ENCODE peak calls at places on chromosome 18, in ten cellular contexts. H is HL-60, K is sigmoid colon, R is HCT116, C is H1, W is Panc1, G is SK-N-SH, J is breast epithelium, D is transverse colon, F is spleen. Z is an unnamed sample.

GRCh38 chr18:40414155-40414754 is 1540.8 kb upstream of the PIK3C3 start:
- DNase-seq in C (no peak), R (no peak), H (no peak), W (no peak), G (no peak), F (no peak), J (no peak), D (no peak), K (no peak), Z (no peak)

GRCh38 chr18:33210575-33211189 is 229.8 kb downstream of the CCDC178 start:
- DNase-seq in K (no peak), G (peak), W (no peak), F (no peak), H (no peak), C (no peak), D (no peak), R (no peak), J (no peak), Z (no peak)

GRCh38 chr18:6145645-6146308 is 250.5 kb upstream of the TMEM200C start:
- DNase-seq in H (no peak), J (no peak), K (no peak), D (no peak), W (no peak), G (no peak), F (no peak), C (no peak), R (no peak), Z (no peak)

GRCh38 chr18:46439037-46439436 is 218.0 kb downstream of the LOXHD1 start:
- DNase-seq in D (no peak), H (no peak), J (no peak), R (no peak), K (no peak), W (no peak), G (no peak), F (no peak), C (no peak), Z (peak)

GRCh38 chr18:10297079-10297478 is 157.4 kb upstream of the APCDD1 start:
- DNase-seq in H (no peak), F (no peak), W (no peak), K (no peak), D (no peak), G (no peak), R (no peak), J (no peak), C (no peak), Z (no peak)

GRCh38 chr18:24212939-24213338 is 74.1 kb downstream of the CABYR start:
- DNase-seq in H (no peak), W (peak), C (no peak), J (no peak), K (no peak), D (no peak), G (no peak), F (no peak), R (peak), Z (no peak)

GRCh38 chr18:51091270-51091669 is 61.3 kb downstream of the SMAD4 start:
- DNase-seq in F (no peak), D (no peak), H (no peak), W (no peak), R (no peak), G (no peak), J (no peak), C (no peak), K (no peak), Z (no peak)

GRCh38 chr18:57516068-57516467 is 70.4 kb downstream of the FECH start:
- DNase-seq in J (no peak), F (no peak), K (no peak), W (no peak), R (no peak), G (no peak), H (no peak), C (no peak), D (no peak), Z (no peak)

GRCh38 chr18:27685807-27686412 is 491.0 kb downstream of the CDH2 start:
- DNase-seq in F (no peak), W (no peak), C (no peak), H (peak), D (no peak), R (peak), J (no peak), K (no peak), G (peak), Z (no peak)

GRCh38 chr18:62586148-62586774 is 63.4 kb downstream of the ZCCHC2 start:
- DNase-seq in G (peak), H (peak), C (peak), F (peak), R (peak), K (peak), J (peak), W (peak), D (peak), Z (no peak)

GRCh38 chr18:78430171-78430857 is 549.3 kb upstream of the SALL3 start:
- DNase-seq in D (no peak), W (no peak), K (no peak), R (no peak), H (no peak), F (peak), G (no peak), C (no peak), J (no peak), Z (no peak)
- TF ChIP-seq POLR2AphosphoS5 in D (no peak), W (no peak), K (no peak), R (no peak), H (no peak), F (no peak), G (no peak), C (no peak), J (no peak), Z (no peak)

GRCh38 chr18:77127769-77128671 is 4.6 kb downstream of the MBP start:
- DNase-seq in C (no peak), J (no peak), F (no peak), R (no peak), H (peak), K (peak), W (peak), G (no peak), D (peak), Z (no peak)
- TF ChIP-seq POLR2AphosphoS5 in C (no peak), J (peak), F (peak), R (no peak), H (peak), K (peak), W (peak), G (no peak), D (peak), Z (no peak)

GRCh38 chr18:45166341-45167108 is 448.8 kb upstream of the SLC14A2 start:
- DNase-seq in H (no peak), F (no peak), W (no peak), D (peak), R (no peak), C (no peak), J (no peak), G (no peak), K (no peak), Z (no peak)
- TF ChIP-seq POLR2AphosphoS5 in H (no peak), F (no peak), W (no peak), D (no peak), R (no peak), C (no peak), J (no peak), G (peak), K (no peak), Z (no peak)

GRCh38 chr18:80147037-80147417 is 38.0 kb downstream of the ADNP2 start:
- DNase-seq in F (no peak), G (no peak), W (no peak), D (no peak), J (no peak), K (no peak), R (no peak), C (no peak), H (no peak), Z (no peak)
- TF ChIP-seq POLR2AphosphoS5 in F (no peak), G (no peak), W (no peak), D (no peak), J (no peak), K (no peak), R (no peak), C (no peak), H (no peak), Z (no peak)

DNA sequence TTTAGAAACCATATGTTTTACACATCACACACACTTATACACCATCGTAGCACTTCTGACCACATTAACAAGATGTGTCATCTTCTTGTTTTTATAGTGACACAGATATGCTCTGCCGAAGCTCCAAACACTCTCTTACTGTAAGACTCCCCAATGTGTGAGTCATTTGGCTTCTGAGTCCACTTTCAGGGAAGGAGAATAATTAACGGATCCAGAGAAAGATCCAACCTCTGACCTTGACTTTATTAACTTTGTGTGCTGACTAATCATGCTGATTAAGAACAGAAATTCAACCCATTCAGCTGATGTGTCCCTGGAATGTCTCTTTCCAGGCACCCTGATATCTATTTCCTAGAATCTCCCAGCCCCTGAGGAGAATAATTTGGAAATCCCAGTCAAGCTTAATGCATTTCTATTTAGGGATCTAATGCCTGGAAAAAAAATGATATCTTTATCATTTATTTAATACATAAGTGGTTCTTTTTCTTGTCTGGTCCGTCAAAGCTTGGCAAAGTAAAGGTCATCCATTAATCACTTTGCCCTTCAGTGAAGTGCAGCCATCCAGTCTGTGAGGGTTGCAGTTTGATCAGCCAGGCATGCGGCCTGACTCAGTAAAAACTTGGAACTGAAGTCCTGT is 615.8 kb upstream of the SYT4 start:
- DNase-seq in R (no peak), G (no peak), J (no peak), D (no peak), K (no peak), H (no peak), C (no peak), W (peak), F (no peak), Z (no peak)
- TF ChIP-seq POLR2AphosphoS5 in R (no peak), G (peak), J (no peak), D (no peak), K (peak), H (no peak), C (no peak), W (no peak), F (no peak), Z (no peak)

GRCh38 chr18:48410095-48410920 is 1.1 kb upstream of the ZBTB7C start:
- DNase-seq in G (peak), H (peak), J (peak), F (peak), C (peak), K (peak), R (peak), D (peak), W (no peak), Z (no peak)
- TF ChIP-seq POLR2AphosphoS5 in G (no peak), H (no peak), J (no peak), F (peak), C (no peak), K (peak), R (peak), D (peak), W (no peak), Z (peak)